ENCODE peak calls at places on chromosome 16, in five cellular contexts. M, F, X, Q and K are unnamed samples.

GRCh38 chr16:15949210-15950166 is at the start of gene ABCC1:
- DNase-seq in X (peak; percentile 81), M (peak; percentile 46), F (peak; percentile 69), Q (no peak), K (no peak)

GRCh38 chr16:87295661-87296531 is 21.3 kb downstream of the C16orf95 start:
- DNase-seq in F (no peak), Q (no peak), M (peak; percentile 69), X (no peak), K (no peak)

GRCh38 chr16:67190041-67190440 is at the start of gene EXOC3L1:
- DNase-seq in M (no peak), Q (no peak), X (no peak), F (no peak), K (no peak)

GRCh38 chr16:50598256-50598894 is 50.2 kb downstream of the NKD1 start:
- DNase-seq in M (no peak), Q (no peak), F (no peak), X (no peak), K (no peak)

GRCh38 chr16:83742076-83742475 is 65.7 kb upstream of the HSBP1 start:
- DNase-seq in F (no peak), X (no peak), M (no peak), Q (no peak), K (peak; percentile 1)

GRCh38 chr16:66081967-66082366 is 284.5 kb upstream of the CDH5 start:
- DNase-seq in Q (no peak), X (peak; percentile 93), M (no peak), F (no peak), K (peak; percentile 41)

GRCh38 chr16:7867831-7868230 is 535.2 kb downstream of the RBFOX1 start:
- DNase-seq in M (no peak), F (no peak), Q (no peak), X (no peak), K (no peak)

GRCh38 chr16:27718767-27719445 is 169.0 kb downstream of the KATNIP start:
- DNase-seq in Q (no peak), M (no peak), X (no peak), F (peak; percentile 59), K (no peak)

GRCh38 chr16:49924078-49924477 is 68.2 kb upstream of the ZNF423 start:
- DNase-seq in Q (no peak), F (no peak), X (no peak), M (no peak), K (no peak)

GRCh38 chr16:85908444-85908843 is 9.5 kb downstream of the IRF8 start:
- DNase-seq in F (no peak), Q (no peak), M (no peak), X (no peak), K (no peak)

GRCh38 chr16:71467810-71468209 is 5.8 kb upstream of the ZNF23 start:
- DNase-seq in X (peak; percentile 69), F (no peak), Q (no peak), M (peak; percentile 41), K (peak; percentile 42)

GRCh38 chr16:87132361-87133014 is 184.7 kb downstream of the C16orf95 start:
- DNase-seq in M (no peak), X (peak; percentile 81), F (no peak), Q (no peak), K (peak; percentile 69)

GRCh38 chr16:88988980-88989791 is 12.2 kb upstream of the CBFA2T3 start:
- DNase-seq in Q (no peak), X (no peak), M (no peak), F (no peak), K (no peak)

GRCh38 chr16:83118365-83118764 is 491.6 kb downstream of the CDH13 start:
- DNase-seq in Q (no peak), M (no peak), X (peak; percentile 86), F (no peak), K (peak; percentile 14)

GRCh38 chr16:31382485-31383161 is 10.5 kb upstream of the ITGAD start:
- DNase-seq in M (peak; percentile 79), F (no peak), Q (peak; percentile 65), X (peak; percentile 77), K (peak; percentile 62)

GRCh38 chr16:58022601-58023371 is 2.8 kb upstream of the MMP15 start:
- DNase-seq in F (peak; percentile 68), X (peak; percentile 88), Q (peak; percentile 91), M (peak; percentile 79), K (peak; percentile 79)

GRCh38 chr16:19559242-19559910 is 3.9 kb downstream of the VPS35L start:
- DNase-seq in Q (no peak), F (no peak), X (peak; percentile 79), M (peak; percentile 66), K (peak; percentile 81)

GRCh38 chr16:5328546-5328945 is 231.0 kb upstream of the EEF2KMT start:
- DNase-seq in Q (no peak), M (no peak), X (no peak), F (no peak), K (no peak)

GRCh38 chr16:4273858-4274291 is 1.1 kb upstream of the TFAP4 start:
- DNase-seq in X (peak; percentile 49), M (no peak), F (no peak), Q (peak; percentile 27), K (peak; percentile 71)

GRCh38 chr16:69799601-69800000 is 37.5 kb downstream of the WWP2 start:
- DNase-seq in Q (no peak), F (no peak), X (no peak), M (no peak), K (no peak)

GRCh38 chr16:29993191-29993902 is 2.1 kb downstream of the HIRIP3 start:
- DNase-seq in M (no peak), X (no peak), F (no peak), Q (no peak), K (no peak)

GRCh38 chr16:3020247-3020603 is at the start of gene TNFRSF12A:
- DNase-seq in Q (peak; percentile 80), F (peak; percentile 93), X (peak; percentile 93), M (peak; percentile 85), K (peak; percentile 80)

GRCh38 chr16:81468269-81468902 is 23.8 kb downstream of the CMIP start:
- DNase-seq in F (no peak), X (no peak), M (no peak), Q (no peak), K (no peak)

GRCh38 chr16:23847938-23848337 is 12.2 kb downstream of the PRKCB start:
- DNase-seq in M (no peak), F (no peak), Q (no peak), X (no peak), K (no peak)

GRCh38 chr16:78727536-78727935 is 628.1 kb downstream of the WWOX start:
- DNase-seq in X (no peak), Q (no peak), F (no peak), M (peak; percentile 65), K (no peak)

GRCh38 chr16:87918314-87918713 is 18.0 kb downstream of the CA5A start:
- DNase-seq in M (no peak), F (no peak), X (peak; percentile 85), Q (no peak), K (peak; percentile 8)

GRCh38 chr16:74564451-74564984 is 42.4 kb downstream of the GLG1 start:
- DNase-seq in Q (no peak), M (no peak), X (no peak), F (no peak), K (no peak)

GRCh38 chr16:67857547-67858233 is 10.2 kb upstream of the CENPT start:
- DNase-seq in M (peak; percentile 60), F (no peak), Q (peak; percentile 77), X (peak; percentile 99), K (peak; percentile 96)

GRCh38 chr16:74224828-74225227 is 71.8 kb upstream of the PSMD7 start:
- DNase-seq in M (no peak), X (peak; percentile 6), F (no peak), Q (no peak), K (peak; percentile 62)

GRCh38 chr16:8026450-8026849 is 563.9 kb downstream of the TMEM114 start:
- DNase-seq in M (peak; percentile 7), Q (no peak), X (no peak), F (no peak), K (no peak)

GRCh38 chr16:79629003-79629402 is 28.5 kb upstream of the MAF start:
- DNase-seq in F (no peak), X (no peak), Q (no peak), M (no peak), K (no peak)

GRCh38 chr16:80743273-80743672 is 61.1 kb downstream of the CDYL2 start:
- DNase-seq in X (no peak), M (no peak), F (no peak), Q (no peak), K (no peak)

GRCh38 chr16:17286443-17286842 is 184.3 kb downstream of the XYLT1 start:
- DNase-seq in M (no peak), F (no peak), Q (no peak), X (no peak), K (no peak)